ENCODE peak calls at places on chromosome 1, in seven cellular contexts. M is neuronal stem cell, Q is IMR-90, V is mesendoderm, I is H9, R is trophoblast cell, L is H1. K is an unnamed sample.

GRCh38 chr1:92886886-92887419 is 55.1 kb downstream of the RPL5 start:
- DNase-seq in M (no peak), Q (no peak), V (no peak), I (no peak), R (no peak), L (no peak), K (no peak)

GRCh38 chr1:48246727-48247126 is 24.2 kb downstream of the SLC5A9 start:
- DNase-seq in M (no peak), Q (no peak), V (no peak), I (no peak), R (no peak), L (no peak), K (no peak)

GRCh38 chr1:30524840-30525617 is 198.4 kb downstream of the MATN1 start:
- DNase-seq in M (no peak), Q (no peak), V (no peak), I (no peak), R (no peak), L (no peak), K (no peak)

GRCh38 chr1:9201421-9202239 is 32.9 kb upstream of the H6PD start:
- DNase-seq in M (no peak), Q (peak), V (peak), I (peak), R (peak), L (no peak), K (peak)

GRCh38 chr1:93180723-93181613 is at the start of gene CCDC18:
- DNase-seq in M (no peak), Q (peak), V (peak), I (no peak), R (peak), L (no peak), K (peak)

GRCh38 chr1:24233684-24234600 is 46.9 kb upstream of the IFNLR1 start:
- DNase-seq in M (no peak), Q (peak), V (peak), I (no peak), R (no peak), L (no peak), K (no peak)

GRCh38 chr1:116374340-116375164 is 1.5 kb downstream of the ATP1A1 start:
- DNase-seq in M (no peak), Q (no peak), V (peak), I (peak), R (no peak), L (no peak), K (peak)

GRCh38 chr1:90405726-90406125 is 311.4 kb downstream of the BARHL2 start:
- DNase-seq in M (no peak), Q (no peak), V (no peak), I (no peak), R (no peak), L (no peak), K (no peak)

GRCh38 chr1:106498238-106498637 is 558.2 kb upstream of the PRMT6 start:
- DNase-seq in M (no peak), Q (no peak), V (no peak), I (no peak), R (no peak), L (no peak), K (no peak)

GRCh38 chr1:22212400-22213233 is 69.7 kb upstream of the WNT4 start:
- DNase-seq in M (no peak), Q (no peak), V (no peak), I (no peak), R (no peak), L (no peak), K (no peak)

GRCh38 chr1:73859227-73859626 is 338.7 kb downstream of the LRRIQ3 start:
- DNase-seq in M (no peak), Q (no peak), V (no peak), I (no peak), R (no peak), L (no peak), K (no peak)

GRCh38 chr1:111570781-111571181 is 48.8 kb upstream of the RAP1A start:
- DNase-seq in M (no peak), Q (peak), V (peak), I (peak), R (no peak), L (no peak), K (no peak)

GRCh38 chr1:208270679-208271111 is 26.5 kb upstream of the PLXNA2 start:
- DNase-seq in M (no peak), Q (no peak), V (peak), I (no peak), R (no peak), L (no peak), K (no peak)

GRCh38 chr1:151039527-151039926 is 3.1 kb downstream of the BNIPL start:
- DNase-seq in M (no peak), Q (no peak), V (no peak), I (no peak), R (no peak), L (no peak), K (no peak)

GRCh38 chr1:2972011-2972878 is 49.0 kb upstream of the ACTRT2 start:
- DNase-seq in M (no peak), Q (no peak), V (no peak), I (no peak), R (no peak), L (no peak), K (no peak)

GRCh38 chr1:203320546-203321272 is 15.4 kb downstream of the BTG2 start:
- DNase-seq in M (no peak), Q (peak), V (peak), I (peak), R (peak), L (no peak), K (peak)

GRCh38 chr1:112040891-112041740 is 51.6 kb upstream of the KCND3 start:
- DNase-seq in M (no peak), Q (no peak), V (no peak), I (no peak), R (no peak), L (no peak), K (no peak)

GRCh38 chr1:236495359-236496120 is 28.2 kb upstream of the LGALS8 start:
- DNase-seq in M (no peak), Q (no peak), V (no peak), I (peak), R (no peak), L (no peak), K (no peak)

GRCh38 chr1:232425421-232425820 is 204.5 kb downstream of the SIPA1L2 start:
- DNase-seq in M (no peak), Q (no peak), V (no peak), I (no peak), R (no peak), L (no peak), K (no peak)

GRCh38 chr1:240562111-240562590 is 49.8 kb downstream of the GREM2 start:
- DNase-seq in M (no peak), Q (peak), V (peak), I (no peak), R (no peak), L (no peak), K (peak)

GRCh38 chr1:231020816-231021215 is 19.2 kb downstream of the FAM89A start:
- DNase-seq in M (no peak), Q (peak), V (peak), I (peak), R (peak), L (no peak), K (peak)

GRCh38 chr1:21368514-21369289 is 71.2 kb upstream of the NBPF3 start:
- DNase-seq in M (peak), Q (peak), V (peak), I (peak), R (peak), L (peak), K (peak)

GRCh38 chr1:196090226-196090625 is 518.0 kb downstream of the KCNT2 start:
- DNase-seq in M (no peak), Q (no peak), V (no peak), I (no peak), R (no peak), L (no peak), K (no peak)

GRCh38 chr1:84708031-84708430 is 17.8 kb upstream of the SSX2IP start:
- DNase-seq in M (no peak), Q (peak), V (no peak), I (no peak), R (no peak), L (no peak), K (no peak)

GRCh38 chr1:160768295-160768657 is 27.7 kb upstream of the LY9 start:
- DNase-seq in M (no peak), Q (no peak), V (peak), I (peak), R (peak), L (no peak), K (peak)

GRCh38 chr1:85225624-85226380 is 25.0 kb upstream of the SYDE2 start:
- DNase-seq in M (no peak), Q (no peak), V (peak), I (no peak), R (peak), L (no peak), K (no peak)

GRCh38 chr1:36609241-36610027 is 126.7 kb upstream of the CSF3R start:
- DNase-seq in M (peak), Q (peak), V (peak), I (peak), R (peak), L (peak), K (peak)

GRCh38 chr1:217946581-217946980 is 315.4 kb downstream of the SPATA17 start:
- DNase-seq in M (no peak), Q (no peak), V (no peak), I (no peak), R (no peak), L (no peak), K (no peak)

GRCh38 chr1:68301538-68301937 is 69.2 kb upstream of the WLS start:
- DNase-seq in M (no peak), Q (peak), V (no peak), I (no peak), R (no peak), L (no peak), K (no peak)

GRCh38 chr1:232445361-232446106 is 184.4 kb downstream of the SIPA1L2 start:
- DNase-seq in M (no peak), Q (peak), V (no peak), I (no peak), R (no peak), L (no peak), K (no peak)

GRCh38 chr1:115337633-115338456 is at the start of gene NGF:
- DNase-seq in M (peak), Q (peak), V (peak), I (peak), R (peak), L (peak), K (peak)

GRCh38 chr1:199766219-199766792 is 261.2 kb upstream of the NR5A2 start:
- DNase-seq in M (no peak), Q (no peak), V (no peak), I (no peak), R (no peak), L (no peak), K (no peak)

DNA sequence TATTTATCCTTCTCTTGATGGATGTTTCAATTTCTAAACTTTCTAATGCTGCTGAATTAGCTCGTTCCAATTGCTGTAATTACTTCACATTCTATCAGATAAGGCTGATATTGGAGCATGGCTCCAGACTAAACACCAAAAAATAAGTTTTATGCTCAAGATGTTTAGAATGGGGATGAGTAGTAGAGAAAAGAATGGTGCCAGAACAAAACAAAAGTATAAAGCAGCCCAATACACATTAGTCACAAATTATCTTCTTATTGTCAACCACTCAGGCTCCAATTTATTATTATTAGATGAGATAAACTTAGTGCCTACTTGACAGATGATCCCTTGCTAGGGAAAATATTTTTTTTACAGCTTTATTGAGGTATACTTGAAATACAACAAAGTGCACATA is 21.8 kb downstream of the ATPAF1 start:
- DNase-seq in M (no peak), Q (no peak), V (no peak), I (no peak), R (no peak), L (no peak), K (no peak)
- H3K4ac ChIP-seq in M (no peak), Q (no peak), V (no peak), I (no peak), R (no peak), L (no peak), K (no peak)

GRCh38 chr1:223887724-223888428 is 42.1 kb upstream of the TP53BP2 start:
- DNase-seq in M (no peak), Q (peak), V (no peak), I (no peak), R (peak), L (no peak), K (peak)
- H2BK5ac ChIP-seq in M (no peak), Q (peak), V (no peak), I (no peak), R (no peak), L (no peak), K (peak)

GRCh38 chr1:59078866-59079265 is 218.0 kb upstream of the FGGY start:
- DNase-seq in M (no peak), Q (no peak), V (no peak), I (no peak), R (no peak), L (no peak), K (no peak)
- H2AK5ac ChIP-seq in M (no peak), Q (no peak), V (peak), I (no peak), R (no peak), L (peak), K (no peak)

GRCh38 chr1:193663965-193664364 is 477.6 kb upstream of the B3GALT2 start:
- DNase-seq in M (no peak), Q (no peak), V (no peak), I (no peak), R (no peak), L (no peak), K (no peak)

GRCh38 chr1:193658711-193659110 is 472.3 kb upstream of the B3GALT2 start:
- DNase-seq in M (no peak), Q (no peak), V (no peak), I (no peak), R (no peak), L (no peak), K (no peak)

GRCh38 chr1:193660428-193660827 is 474.0 kb upstream of the B3GALT2 start:
- DNase-seq in M (no peak), Q (no peak), V (no peak), I (no peak), R (no peak), L (no peak), K (no peak)

GRCh38 chr1:193661385-193661784 is 475.0 kb upstream of the B3GALT2 start:
- DNase-seq in M (no peak), Q (no peak), V (no peak), I (no peak), R (no peak), L (no peak), K (no peak)

GRCh38 chr1:193662030-193662429 is 475.6 kb upstream of the B3GALT2 start:
- DNase-seq in M (no peak), Q (peak), V (no peak), I (no peak), R (no peak), L (no peak), K (peak)
- H3K4ac ChIP-seq in M (no peak), Q (no peak), V (no peak), I (no peak), R (no peak), L (no peak), K (no peak)

GRCh38 chr1:10691075-10691739 is 105.2 kb downstream of the CASZ1 start:
- DNase-seq in M (no peak), Q (no peak), V (no peak), I (no peak), R (no peak), L (no peak), K (no peak)
- H2BK5ac ChIP-seq in M (peak), Q (no peak), V (no peak), I (no peak), R (no peak), L (no peak), K (no peak)

GRCh38 chr1:44134071-44134920 is 7.1 kb downstream of the KLF18 start:
- DNase-seq in M (no peak), Q (no peak), V (peak), I (no peak), R (no peak), L (no peak), K (no peak)

GRCh38 chr1:44129616-44130500 is 11.2 kb downstream of the KLF17 start:
- DNase-seq in M (no peak), Q (no peak), V (no peak), I (no peak), R (no peak), L (no peak), K (no peak)

GRCh38 chr1:44135896-44136295 is 5.5 kb downstream of the KLF18 start:
- DNase-seq in M (no peak), Q (no peak), V (no peak), I (no peak), R (no peak), L (no peak), K (no peak)

GRCh38 chr1:44131411-44131810 is 10.0 kb downstream of the KLF18 start:
- DNase-seq in M (no peak), Q (no peak), V (no peak), I (no peak), R (no peak), L (no peak), K (no peak)
- H2AK5ac ChIP-seq in M (no peak), Q (no peak), V (no peak), I (no peak), R (no peak), L (no peak), K (no peak)

GRCh38 chr1:56831874-56832693 is 12.9 kb upstream of the FYB2 start:
- DNase-seq in M (peak), Q (peak), V (peak), I (peak), R (peak), L (peak), K (peak)

GRCh38 chr1:56834137-56834900 is 15.1 kb upstream of the FYB2 start:
- DNase-seq in M (no peak), Q (no peak), V (no peak), I (no peak), R (no peak), L (no peak), K (no peak)

GRCh38 chr1:56833088-56833487 is 13.9 kb upstream of the FYB2 start:
- DNase-seq in M (no peak), Q (no peak), V (no peak), I (no peak), R (no peak), L (no peak), K (peak)

GRCh38 chr1:56827711-56828110 is 8.5 kb upstream of the FYB2 start:
- DNase-seq in M (no peak), Q (no peak), V (no peak), I (no peak), R (no peak), L (no peak), K (peak)

GRCh38 chr1:56830052-56830451 is 10.8 kb upstream of the FYB2 start:
- DNase-seq in M (no peak), Q (no peak), V (no peak), I (no peak), R (no peak), L (no peak), K (no peak)
- H3K4ac ChIP-seq in M (no peak), Q (no peak), V (no peak), I (no peak), R (no peak), L (no peak), K (no peak)

GRCh38 chr1:55311057-55311631 is 96.0 kb upstream of the USP24 start:
- DNase-seq in M (no peak), Q (peak), V (no peak), I (no peak), R (no peak), L (no peak), K (no peak)

GRCh38 chr1:55309053-55309452 is 93.9 kb upstream of the USP24 start:
- DNase-seq in M (no peak), Q (peak), V (no peak), I (no peak), R (no peak), L (no peak), K (peak)

GRCh38 chr1:55310517-55310927 is 95.4 kb upstream of the USP24 start:
- DNase-seq in M (no peak), Q (peak), V (peak), I (no peak), R (no peak), L (no peak), K (peak)

GRCh38 chr1:55311979-55312378 is 96.8 kb upstream of the USP24 start:
- DNase-seq in M (no peak), Q (no peak), V (no peak), I (no peak), R (no peak), L (no peak), K (no peak)

GRCh38 chr1:55309786-55310516 is 94.8 kb upstream of the USP24 start:
- DNase-seq in M (no peak), Q (no peak), V (no peak), I (no peak), R (no peak), L (no peak), K (no peak)
- H2BK5ac ChIP-seq in M (no peak), Q (peak), V (no peak), I (no peak), R (no peak), L (no peak), K (no peak)

GRCh38 chr1:204692320-204692851 is 6.8 kb upstream of the LRRN2 start:
- DNase-seq in M (no peak), Q (no peak), V (peak), I (peak), R (no peak), L (no peak), K (no peak)
- H2AK5ac ChIP-seq in M (no peak), Q (no peak), V (no peak), I (no peak), R (no peak), L (no peak), K (no peak)

K was measured in mesenchymal stem cell.